ENCODE peak calls at places on chromosomes 6 and 20, in four cellular contexts. Y is stimulated activated CD8-positive, alpha-beta memory T cell treated with anti-CD3 and anti-CD28 coated beads, Interleukin-15, amount 100 ng/mL, for 24 hours; F is activated naive CD4-positive, alpha-beta T cell treated with anti-CD3 and anti-CD28 coated beads, Interleukin-2, amount 10 ng/mL, durations not matched to agents 7 days and 5 days; T is DMS153. U is an unnamed sample.

GRCh38 chr6:101281266-101281665 is 112.2 kb upstream of the GRIK2 start:
- DNase-seq in T (no peak), F (no peak), Y (no peak), U (no peak)

GRCh38 chr20:36153754-36154695 is 515 bp upstream of the EPB41L1 start:
- DNase-seq in T (peak), F (peak), Y (no peak), U (peak)

GRCh38 chr20:47492284-47492683 is 9.4 kb upstream of the NCOA3 start:
- DNase-seq in F (no peak), Y (no peak), T (no peak), U (no peak)

GRCh38 chr6:93272201-93272600 is 147.2 kb downstream of the EPHA7 start:
- DNase-seq in F (no peak), T (peak), Y (no peak), U (no peak)

GRCh38 chr6:1720620-1721322 is 111.1 kb downstream of the FOXC1 start:
- DNase-seq in Y (no peak), T (no peak), F (no peak), U (no peak)

GRCh38 chr20:40488401-40488800 is 200.6 kb downstream of the MAFB start:
- DNase-seq in T (no peak), Y (no peak), F (no peak), U (peak)

GRCh38 chr20:56978475-56978874 is 288.0 kb downstream of the BMP7 start:
- DNase-seq in T (no peak), F (no peak), Y (no peak), U (no peak)

GRCh38 chr20:49965781-49966304 is 16.9 kb upstream of the SNAI1 start:
- DNase-seq in T (no peak), F (no peak), Y (no peak), U (no peak)

GRCh38 chr6:10453596-10453995 is 38.7 kb upstream of the TFAP2A start:
- DNase-seq in T (no peak), F (no peak), Y (no peak), U (peak)

GRCh38 chr6:110063864-110064263 is 85.8 kb downstream of the GPR6 start:
- DNase-seq in F (no peak), Y (no peak), T (no peak), U (no peak)

GRCh38 chr20:58703765-58704331 is 11.2 kb downstream of the NPEPL1 start:
- DNase-seq in F (peak), T (no peak), Y (no peak), U (no peak)

GRCh38 chr6:142476446-142476845 is 174.6 kb downstream of the ADGRG6 start:
- DNase-seq in Y (no peak), F (no peak), T (no peak), U (no peak)

GRCh38 chr20:33811763-33812672 is 870 bp downstream of the CHMP4B start:
- DNase-seq in F (peak), Y (peak), T (no peak), U (peak)

GRCh38 chr6:166112580-166112979 is 55.1 kb downstream of the TBXT start:
- DNase-seq in T (peak), F (no peak), Y (no peak), U (peak)

GRCh38 chr6:154302111-154302752 is 54.4 kb downstream of the IPCEF1 start:
- DNase-seq in T (no peak), F (peak), Y (no peak), U (peak)

GRCh38 chr6:145892026-145892425 is 72.1 kb downstream of the SHPRH start:
- DNase-seq in F (no peak), Y (no peak), T (no peak), U (no peak)

GRCh38 chr6:44149369-44150012 is 9.1 kb upstream of the CAPN11 start:
- DNase-seq in Y (no peak), T (no peak), F (no peak), U (no peak)

GRCh38 chr6:71489736-71490135 is 201.1 kb downstream of the OGFRL1 start:
- DNase-seq in Y (no peak), T (no peak), F (no peak), U (peak)

GRCh38 chr6:36123270-36124139 is 6.8 kb upstream of the MAPK13 start:
- DNase-seq in Y (peak), T (peak), F (peak), U (peak)

GRCh38 chr6:52124126-52125121 is 37.0 kb upstream of the PKHD1 start:
- DNase-seq in Y (no peak), T (no peak), F (no peak), U (no peak)

GRCh38 chr20:34065260-34065659 is 46.8 kb downstream of the EIF2S2 start:
- DNase-seq in Y (no peak), F (no peak), T (no peak), U (peak)

GRCh38 chr6:97053643-97054411 is 129.3 kb downstream of the KLHL32 start:
- DNase-seq in Y (no peak), T (no peak), F (no peak), U (peak)

GRCh38 chr20:37220796-37221195 is 40.8 kb downstream of the GHRH start:
- DNase-seq in T (no peak), Y (no peak), F (no peak), U (no peak)

GRCh38 chr6:155066371-155066770 is 71.3 kb downstream of the TIAM2 start:
- DNase-seq in T (no peak), Y (no peak), F (no peak), U (no peak)

GRCh38 chr6:30613251-30614043 is 3.6 kb downstream of the PPP1R10 start:
- DNase-seq in F (no peak), T (no peak), Y (no peak), U (peak)

GRCh38 chr6:99013145-99013544 is 65.4 kb upstream of the FBXL4 start:
- DNase-seq in T (no peak), F (no peak), Y (no peak), U (peak)

GRCh38 chr20:63558804-63559484 is 5.0 kb downstream of the FNDC11 start:
- DNase-seq in F (no peak), Y (no peak), T (no peak), U (no peak)

GRCh38 chr20:22060610-22061009 is 355.1 kb downstream of the PAX1 start:
- DNase-seq in F (no peak), Y (no peak), T (no peak), U (no peak)

GRCh38 chr6:136446579-136447182 is 103.5 kb downstream of the MAP7 start:
- DNase-seq in F (no peak), Y (no peak), T (no peak), U (no peak)

GRCh38 chr6:136491251-136491650 is 59.0 kb downstream of the MAP7 start:
- DNase-seq in Y (no peak), T (no peak), F (no peak), U (no peak)

GRCh38 chr6:19369770-19370169 is 467.4 kb upstream of the ID4 start:
- DNase-seq in F (no peak), Y (no peak), T (no peak), U (no peak)

GRCh38 chr6:47478233-47479155 is 905 bp downstream of the CD2AP start:
- DNase-seq in T (no peak), Y (peak), F (no peak), U (peak)

GRCh38 chr6:15490242-15491100 is 172.4 kb downstream of the DTNBP1 start:
- DNase-seq in T (no peak), F (no peak), Y (no peak), U (no peak)

GRCh38 chr20:24949756-24950127 is 673 bp downstream of the CST7 start:
- DNase-seq in T (no peak), F (peak), Y (no peak), U (no peak)

GRCh38 chr6:125111219-125111983 is 42.2 kb upstream of the TPD52L1 start:
- DNase-seq in T (no peak), F (no peak), Y (no peak), U (peak)

U was measured in ELR.